ENCODE peak calls at places on chromosome 10, in seven cellular contexts. B, S, O, F, V, N and E are unnamed samples.

GRCh38 chr10:71726673-71727428 is 7.3 kb upstream of the C10orf105 start:
- DNase-seq in B (no peak), S (no peak), O (no peak), F (no peak), V (no peak), N (no peak), E (no peak)

GRCh38 chr10:106506509-106507265 is 657.8 kb downstream of the SORCS1 start:
- DNase-seq in B (no peak), S (no peak), O (peak; percentile 1), F (no peak), V (no peak), N (no peak), E (no peak)

GRCh38 chr10:99913831-99914235 is 95.9 kb downstream of the DNMBP start:
- DNase-seq in B (no peak), S (peak; percentile 58), O (peak; percentile 29), F (no peak), V (peak; percentile 74), N (peak; percentile 63), E (no peak)

GRCh38 chr10:80924063-80924952 is 386.6 kb downstream of the SH2D4B start:
- DNase-seq in B (no peak), S (no peak), O (peak; percentile 5), F (peak; percentile 32), V (no peak), N (peak; percentile 41), E (peak; percentile 72)

GRCh38 chr10:52706347-52707070 is 66.1 kb downstream of the MBL2 start:
- DNase-seq in B (no peak), S (no peak), O (peak; percentile 68), F (no peak), V (no peak), N (no peak), E (no peak)

GRCh38 chr10:86585037-86585725 is 63.6 kb upstream of the WAPL start:
- DNase-seq in B (peak; percentile 48), S (peak; percentile 76), O (peak; percentile 30), F (peak; percentile 68), V (peak; percentile 83), N (peak; percentile 74), E (peak; percentile 70)

GRCh38 chr10:26733750-26734568 is 36.5 kb downstream of the PDSS1 start:
- DNase-seq in B (peak; percentile 59), S (peak; percentile 79), O (no peak), F (no peak), V (peak; percentile 56), N (peak; percentile 43), E (no peak)

GRCh38 chr10:72012801-72013200 is 48.6 kb downstream of the CHST3 start:
- DNase-seq in B (no peak), S (no peak), O (no peak), F (no peak), V (no peak), N (no peak), E (no peak)

GRCh38 chr10:88216976-88217375 is 353.6 kb downstream of the PTEN start:
- DNase-seq in B (no peak), S (no peak), O (no peak), F (no peak), V (peak; percentile 40), N (no peak), E (peak; percentile 55)

GRCh38 chr10:63666836-63667383 is 145.7 kb downstream of the REEP3 start:
- DNase-seq in B (no peak), S (no peak), O (peak; percentile 98), F (no peak), V (no peak), N (no peak), E (no peak)

GRCh38 chr10:114420811-114421485 is 16.6 kb upstream of the AFAP1L2 start:
- DNase-seq in B (no peak), S (no peak), O (no peak), F (no peak), V (no peak), N (no peak), E (no peak)

GRCh38 chr10:43820663-43821062 is 172.0 kb upstream of the ZNF32 start:
- DNase-seq in B (no peak), S (no peak), O (no peak), F (no peak), V (no peak), N (no peak), E (no peak)

GRCh38 chr10:130236711-130237110 is 100.5 kb downstream of the GLRX3 start:
- DNase-seq in B (no peak), S (no peak), O (no peak), F (no peak), V (no peak), N (peak; percentile 4), E (no peak)

GRCh38 chr10:103688451-103688850 is 166.9 kb downstream of the SH3PXD2A start:
- DNase-seq in B (no peak), S (peak; percentile 77), O (no peak), F (no peak), V (peak; percentile 62), N (no peak), E (no peak)

GRCh38 chr10:132276706-132277105 is 31.0 kb downstream of the STK32C start:
- DNase-seq in B (no peak), S (no peak), O (no peak), F (no peak), V (no peak), N (no peak), E (no peak)

GRCh38 chr10:125871341-125871740 is 9.8 kb downstream of the DHX32 start:
- DNase-seq in B (no peak), S (no peak), O (peak; percentile 54), F (no peak), V (no peak), N (no peak), E (no peak)

GRCh38 chr10:93680414-93681047 is 21.9 kb downstream of the FRA10AC1 start:
- DNase-seq in B (no peak), S (no peak), O (peak; percentile 4), F (no peak), V (no peak), N (no peak), E (no peak)

GRCh38 chr10:97463363-97464132 is 17.6 kb downstream of the ZDHHC16 start:
- DNase-seq in B (no peak), S (no peak), O (peak; percentile 30), F (peak; percentile 28), V (no peak), N (peak; percentile 59), E (peak; percentile 50)

GRCh38 chr10:51879238-51879637 is 179.8 kb upstream of the CSTF2T start:
- DNase-seq in B (peak; percentile 20), S (no peak), O (peak; percentile 98), F (no peak), V (no peak), N (no peak), E (no peak)

GRCh38 chr10:22714524-22715289 is at the start of gene PIP4K2A:
- DNase-seq in B (peak; percentile 37), S (peak; percentile 83), O (peak; percentile 46), F (peak; percentile 85), V (peak; percentile 87), N (peak; percentile 82), E (peak; percentile 75)

GRCh38 chr10:110900983-110901382 is 18.0 kb downstream of the BBIP1 start:
- DNase-seq in B (no peak), S (no peak), O (no peak), F (no peak), V (no peak), N (no peak), E (no peak)

GRCh38 chr10:110893559-110894179 is 21.9 kb downstream of the PDCD4 start:
- DNase-seq in B (no peak), S (no peak), O (peak; percentile 31), F (no peak), V (no peak), N (no peak), E (no peak)

GRCh38 chr10:110897184-110897583 is 21.8 kb downstream of the BBIP1 start:
- DNase-seq in B (no peak), S (no peak), O (no peak), F (no peak), V (no peak), N (no peak), E (no peak)

GRCh38 chr10:110901954-110902819 is 16.8 kb downstream of the BBIP1 start:
- DNase-seq in B (no peak), S (no peak), O (peak; percentile 83), F (no peak), V (no peak), N (no peak), E (no peak)

DNA sequence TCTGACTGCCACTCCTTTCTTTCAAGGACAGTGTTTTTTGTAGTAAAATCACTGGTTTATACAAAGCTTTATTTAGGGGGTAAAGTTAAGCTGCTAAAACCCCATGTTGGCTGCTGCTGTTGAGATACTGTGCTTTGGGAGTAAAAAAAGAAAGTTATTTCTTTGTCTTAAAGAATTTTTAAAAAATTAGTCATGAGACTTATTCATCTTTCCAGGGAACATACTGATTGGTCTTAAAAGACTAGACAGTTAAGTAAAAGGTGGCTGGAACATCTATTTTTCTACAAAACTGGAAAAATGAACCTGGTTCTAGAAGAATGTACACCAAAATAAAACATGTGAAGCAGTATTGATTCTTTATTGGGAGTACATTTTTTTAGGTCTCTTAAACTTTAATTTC is 20.6 kb downstream of the BBIP1 start:
- DNase-seq in B (no peak), S (no peak), O (peak; percentile 8), F (no peak), V (no peak), N (no peak), E (no peak)
- H3K36me3 ChIP-seq in B (peaks cover 18% of the 10 kb centered on the region), S (no peaks in the 10 kb centered on the region), O (peaks cover 16% of the 10 kb centered on the region), F (peaks cover 82% of the 10 kb centered on the region), V (peaks cover 21% of the 10 kb centered on the region), N (peaks cover 84% of the 10 kb centered on the region), E (no peaks in the 10 kb centered on the region)

GRCh38 chr10:32909461-32909860 is 48.6 kb downstream of the ITGB1 start:
- DNase-seq in B (no peak), S (no peak), O (no peak), F (no peak), V (no peak), N (no peak), E (no peak)
- H3K36me3 ChIP-seq in B (no peaks in the 10 kb centered on the region), S (no peaks in the 10 kb centered on the region), O (peaks cover 71% of the 10 kb centered on the region), F (peaks cover 89% of the 10 kb centered on the region), V (no peaks in the 10 kb centered on the region), N (peaks cover 80% of the 10 kb centered on the region), E (no peaks in the 10 kb centered on the region)

GRCh38 chr10:28530751-28531150 is 2.2 kb upstream of the WAC start:
- DNase-seq in B (no peak), S (no peak), O (no peak), F (no peak), V (no peak), N (no peak), E (no peak)
- H3K36me3 ChIP-seq in B (no peaks in the 10 kb centered on the region), S (no peaks in the 10 kb centered on the region), O (peaks cover 4% of the 10 kb centered on the region), F (peaks cover 16% of the 10 kb centered on the region), V (no peaks in the 10 kb centered on the region), N (peaks cover 9% of the 10 kb centered on the region), E (no peaks in the 10 kb centered on the region)

GRCh38 chr10:60788543-60788942 is 10.3 kb downstream of the CDK1 start:
- DNase-seq in B (no peak), S (no peak), O (no peak), F (no peak), V (no peak), N (no peak), E (no peak)
- H3K36me3 ChIP-seq in B (no peaks in the 10 kb centered on the region), S (no peaks in the 10 kb centered on the region), O (peaks cover 17% of the 10 kb centered on the region), F (no peaks in the 10 kb centered on the region), V (no peaks in the 10 kb centered on the region), N (no peaks in the 10 kb centered on the region), E (no peaks in the 10 kb centered on the region)